ENCODE peak calls at places on chromosomes 11 and 22, in nine cellular contexts. P is Karpas-422, O is mesendoderm, F is left ventricle myocardium inferior, H is SK-N-SH, D is fibroblast of lung, A is right cardiac atrium, U is neural progenitor cell, W is tibial nerve. B is an unnamed sample.

GRCh38 chr11:76030286-76030685 is 176.0 kb downstream of the WNT11 start:
- DNase-seq in P (no peak), O (peak), F (no peak), H (no peak), D (peak), A (no peak), U (no peak), W (no peak), B (no peak)

GRCh38 chr11:116930177-116930576 is 92.8 kb upstream of the APOA1 start:
- DNase-seq in P (no peak), O (peak), F (no peak), H (no peak), D (peak), A (peak), U (no peak), W (no peak), B (peak)

GRCh38 chr22:17083811-17084540 is 824 bp upstream of the IL17RA start:
- DNase-seq in P (no peak), O (no peak), F (no peak), H (no peak), D (no peak), A (no peak), U (no peak), W (no peak), B (no peak)

GRCh38 chr11:7046474-7046873 is 26.2 kb downstream of the NLRP14 start:
- DNase-seq in P (no peak), O (no peak), F (no peak), H (no peak), D (peak), A (no peak), U (no peak), W (no peak), B (peak)

GRCh38 chr22:22098457-22099193 is 116.0 kb upstream of the TOP3B start:
- DNase-seq in P (peak), O (no peak), F (no peak), H (no peak), D (no peak), A (no peak), U (no peak), W (no peak), B (no peak)

GRCh38 chr11:103532133-103532788 is 423.0 kb downstream of the DYNC2H1 start:
- DNase-seq in P (no peak), O (peak), F (no peak), H (no peak), D (peak), A (no peak), U (no peak), W (no peak), B (peak)

GRCh38 chr22:48600681-48601080 is 1227.0 kb downstream of the BRD1 start:
- DNase-seq in P (no peak), O (no peak), F (no peak), H (no peak), D (no peak), A (no peak), U (no peak), W (no peak), B (no peak)

GRCh38 chr11:64535811-64536210 is 55.2 kb upstream of the SLC22A12 start:
- DNase-seq in P (no peak), O (no peak), F (no peak), H (no peak), D (no peak), A (no peak), U (no peak), W (no peak), B (no peak)

GRCh38 chr11:59801981-59802638 is 8.5 kb downstream of the MRPL16 start:
- DNase-seq in P (no peak), O (peak), F (no peak), H (peak), D (peak), A (peak), U (peak), W (peak), B (peak)

GRCh38 chr11:120642196-120642894 is 130.8 kb downstream of the GRIK4 start:
- DNase-seq in P (no peak), O (no peak), F (no peak), H (no peak), D (no peak), A (no peak), U (no peak), W (no peak), B (no peak)

GRCh38 chr11:79610139-79610538 is 169.3 kb upstream of the TENM4 start:
- DNase-seq in P (no peak), O (no peak), F (no peak), H (no peak), D (no peak), A (no peak), U (no peak), W (no peak), B (no peak)

DNA sequence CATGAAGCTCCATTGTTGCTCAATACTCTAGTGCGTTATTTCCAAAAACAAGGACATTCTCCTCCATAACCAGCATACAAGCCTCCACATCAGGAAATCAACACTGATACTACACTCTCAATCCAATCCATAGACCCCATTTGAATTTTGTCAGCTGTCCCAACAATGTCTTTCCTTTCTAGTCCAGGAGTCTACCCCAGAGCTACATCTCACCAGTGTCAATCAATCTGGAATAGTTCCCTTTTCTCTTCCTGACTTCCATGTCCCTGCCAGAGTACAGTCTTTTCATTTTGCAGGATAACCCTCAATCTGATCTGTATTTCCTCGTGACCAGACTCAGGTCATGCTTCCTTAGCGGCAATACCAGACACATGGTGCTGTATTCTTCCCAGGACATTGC is 43.0 kb downstream of the TCF20 start:
- DNase-seq in P (no peak), O (no peak), F (no peak), H (no peak), D (no peak), A (no peak), U (no peak), W (peak), B (no peak)
- H3K4me3 ChIP-seq in P (no peak), O (no peak), F (no peak), H (no peak), D (no peak), A (no peak), U (no peak), W (no peak), B (no peak)

DNA sequence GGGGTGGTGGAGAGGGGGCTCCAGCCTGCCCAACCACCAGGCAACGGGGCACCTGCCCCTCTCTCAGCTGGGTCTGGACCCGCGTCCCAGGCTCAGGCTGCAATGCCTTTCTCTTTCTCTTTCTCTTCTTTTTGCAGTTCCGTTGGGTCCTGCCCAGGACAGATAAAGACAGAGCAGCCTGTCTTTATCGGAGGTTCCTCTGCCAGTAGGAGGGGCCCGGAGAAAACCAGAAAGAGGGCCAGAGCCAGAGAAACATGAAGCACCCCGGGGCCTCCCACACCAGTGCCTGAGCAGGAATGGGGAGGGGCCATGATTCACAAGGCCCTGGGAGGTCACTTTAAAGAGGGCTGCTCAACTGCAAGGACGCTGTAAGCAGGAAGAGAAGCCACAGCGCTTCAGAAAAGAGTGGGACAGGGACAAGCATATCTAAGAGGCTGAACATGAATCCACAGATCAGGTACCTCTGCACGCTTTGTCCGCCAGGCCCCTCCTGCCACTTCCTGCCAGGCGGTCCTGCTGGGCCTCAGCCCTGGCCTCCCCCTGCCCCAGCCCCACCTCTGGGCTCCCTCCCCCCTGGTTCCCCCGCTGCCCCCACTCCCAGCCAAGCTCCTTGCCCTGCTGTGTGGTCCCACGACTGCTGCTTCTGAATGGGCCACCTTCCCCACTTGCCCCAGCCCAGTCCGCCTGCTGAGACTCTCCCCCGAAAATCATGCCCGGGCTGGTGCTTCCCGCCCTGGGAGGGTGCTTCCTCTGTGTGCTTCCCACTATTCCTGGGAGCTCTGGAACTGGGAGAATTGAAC is at the start of gene APOBEC3C:
- DNase-seq in P (peak), O (peak), F (peak), H (peak), D (peak), A (peak), U (peak), W (peak), B (peak)
- H3K4me3 ChIP-seq in P (peak), O (peak), F (peak), H (peak), D (peak), A (peak), U (peak), W (peak), B (peak)

GRCh38 chr11:77994434-77995362 is at the start of gene INTS4:
- DNase-seq in P (peak), O (peak), F (peak), H (peak), D (peak), A (peak), U (peak), W (peak), B (peak)
- H3K4me3 ChIP-seq in P (peak), O (peak), F (peak), H (peak), D (peak), A (peak), U (peak), W (peak), B (peak)

DNA sequence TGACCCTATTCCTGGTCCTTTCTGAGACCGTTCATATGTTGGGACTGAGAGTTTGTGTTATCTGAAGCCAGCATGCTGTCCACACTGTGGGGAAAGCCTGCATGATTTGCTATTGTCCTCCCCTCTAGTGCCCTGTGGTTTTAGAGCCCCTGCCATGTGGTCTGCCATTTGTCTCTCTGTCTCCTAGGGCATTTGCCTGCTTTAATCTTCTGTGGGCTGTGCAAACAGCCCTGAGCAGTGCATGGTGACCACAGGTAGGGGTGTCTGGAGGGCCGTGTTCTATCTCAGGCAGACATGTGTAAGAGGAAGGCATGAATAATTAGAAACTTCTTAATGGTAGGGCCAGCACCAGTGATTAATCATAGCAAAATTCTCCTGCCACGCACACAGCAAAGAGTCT is 23.0 kb downstream of the AMPD3 start:
- DNase-seq in P (no peak), O (peak), F (no peak), H (no peak), D (peak), A (no peak), U (no peak), W (no peak), B (no peak)
- H3K4me3 ChIP-seq in P (no peak), O (no peak), F (no peak), H (no peak), D (no peak), A (no peak), U (no peak), W (no peak), B (no peak)

DNA sequence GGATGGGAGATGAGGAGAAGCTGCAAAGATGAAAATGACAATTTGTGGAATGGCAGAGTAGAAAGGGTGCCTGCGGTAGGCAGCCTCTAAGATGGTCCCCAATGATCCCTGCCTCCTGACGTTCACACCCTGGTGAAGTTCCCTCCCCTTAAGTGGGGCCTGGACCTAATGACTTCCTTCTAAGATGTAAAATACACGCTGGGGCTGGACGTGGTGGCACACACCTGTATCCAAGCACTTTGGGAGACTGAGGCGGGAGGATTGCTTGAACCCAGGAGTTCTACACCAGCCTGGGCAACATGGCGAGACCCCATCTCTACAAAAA is 60.7 kb upstream of the CREB3L1 start:
- DNase-seq in P (no peak), O (no peak), F (no peak), H (no peak), D (no peak), A (no peak), U (no peak), W (no peak), B (no peak)
- H3K4me3 ChIP-seq in P (no peak), O (no peak), F (peak), H (no peak), D (no peak), A (no peak), U (no peak), W (no peak), B (no peak)

DNA sequence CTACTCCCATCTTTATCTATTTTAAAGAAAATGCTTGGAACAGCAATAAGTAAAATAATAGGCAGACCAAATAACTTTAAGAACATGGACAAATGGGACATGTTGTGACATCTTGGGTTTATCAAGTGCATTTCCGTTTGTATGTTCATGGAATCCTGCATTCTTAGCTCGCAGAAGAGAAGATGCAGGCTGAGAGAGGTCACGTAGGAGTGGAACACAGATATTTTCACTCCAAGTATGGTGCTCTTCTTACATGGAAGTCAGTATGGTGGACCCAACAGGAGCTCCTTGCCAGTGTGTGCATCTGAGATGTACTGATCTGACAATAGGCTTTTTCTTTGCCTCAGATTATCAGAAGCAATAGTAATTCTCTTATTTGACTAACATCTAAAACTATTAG is 1.7 kb downstream of the E2F8 start:
- DNase-seq in P (no peak), O (no peak), F (no peak), H (no peak), D (no peak), A (no peak), U (no peak), W (no peak), B (no peak)
- H3K4me3 ChIP-seq in P (peak), O (no peak), F (peak), H (no peak), D (no peak), A (no peak), U (no peak), W (no peak), B (no peak)

DNA sequence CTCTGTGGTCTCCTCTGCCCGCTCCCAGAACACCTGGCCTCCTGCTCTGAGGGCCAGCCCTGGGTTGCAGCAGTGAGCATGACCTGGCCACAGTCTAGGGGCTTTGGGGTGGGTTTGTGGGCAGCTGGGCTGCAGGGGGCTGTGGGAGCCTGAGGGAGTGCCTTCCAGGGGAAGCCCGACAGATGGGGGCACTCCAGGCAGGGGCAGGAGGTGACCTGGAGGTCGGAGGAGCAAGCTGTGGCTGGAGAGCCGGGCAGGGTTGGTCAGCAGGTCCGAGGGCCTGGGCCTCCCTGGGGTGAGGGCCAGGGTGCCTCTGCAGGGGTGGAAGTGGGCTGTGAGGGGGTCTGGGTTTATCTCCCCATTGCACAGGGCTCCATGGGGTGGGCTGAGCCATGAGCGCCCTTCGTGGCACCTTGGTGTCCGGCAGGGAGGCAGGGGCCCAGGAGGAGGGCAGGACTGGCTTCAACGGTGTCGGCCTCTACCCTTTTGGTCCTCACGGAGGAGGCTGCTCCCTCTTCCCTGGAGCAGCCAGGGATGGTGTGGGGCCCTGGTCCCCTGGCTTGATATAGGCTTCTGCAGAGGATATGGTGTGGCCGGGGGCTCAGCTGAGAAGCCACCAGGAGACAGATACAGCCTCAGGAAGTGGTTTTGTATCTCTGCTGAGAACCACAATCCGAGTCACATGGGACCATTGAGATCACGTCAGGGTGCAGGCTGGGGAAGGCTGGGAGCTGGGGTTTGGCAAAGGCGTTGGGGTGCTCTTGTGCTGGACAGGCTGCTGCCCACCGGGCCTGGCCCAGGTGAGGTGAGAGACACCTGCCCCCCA is 22.3 kb downstream of the KCNQ1 start:
- DNase-seq in P (no peak), O (no peak), F (no peak), H (no peak), D (no peak), A (no peak), U (no peak), W (no peak), B (no peak)
- H3K4me3 ChIP-seq in P (no peak), O (no peak), F (no peak), H (no peak), D (no peak), A (no peak), U (no peak), W (no peak), B (no peak)